ENCODE peak calls at places on chromosome X, in nine cellular contexts. A is cardiac muscle cell; Z is mammary epithelial cell; M is CD8-positive, alpha-beta T cell; H is cardiac fibroblast; D is tibial nerve; U is kidney epithelial cell; W is astrocyte of the spinal cord; T is AG09309. Q is an unnamed sample.

GRCh38 chrX:114363346-114363745 is 220.5 kb upstream of the HTR2C start:
- DNase-seq in D (no peak), M (no peak), U (no peak), W (no peak), H (no peak), A (no peak), Z (no peak), T (no peak), Q (no peak)

GRCh38 chrX:40374486-40374885 is 206.3 kb upstream of the ATP6AP2 start:
- DNase-seq in U (no peak), H (no peak), A (no peak), W (no peak), M (no peak), Z (no peak), T (no peak), D (no peak), Q (no peak)

GRCh38 chrX:52270453-52271116 is 85.9 kb downstream of the MAGED4 start:
- DNase-seq in D (no peak), U (no peak), W (no peak), A (no peak), H (no peak), M (no peak), Z (no peak), T (no peak), Q (no peak)

GRCh38 chrX:1242901-1243402 is 25.7 kb upstream of the CSF2RA start:
- DNase-seq in Z (peak; percentile 73), D (no peak), W (no peak), H (no peak), A (no peak), M (no peak), U (no peak), T (no peak), Q (peak; percentile 48)

GRCh38 chrX:32825009-32825408 is 386.3 kb downstream of the DMD start:
- DNase-seq in H (no peak), D (no peak), Z (no peak), W (no peak), T (no peak), U (no peak), A (no peak), M (no peak), Q (no peak)

GRCh38 chrX:34381241-34381640 is 249.1 kb upstream of the FAM47A start:
- DNase-seq in D (no peak), W (no peak), M (no peak), U (no peak), Z (no peak), T (no peak), A (peak; percentile 27), H (peak; percentile 16), Q (peak; percentile 3)

GRCh38 chrX:13009256-13009655 is 34.3 kb downstream of the TMSB4X start:
- DNase-seq in A (no peak), U (no peak), T (no peak), H (no peak), D (no peak), W (no peak), M (no peak), Z (peak; percentile 74), Q (peak; percentile 35)

GRCh38 chrX:153245288-153245731 is 66.2 kb downstream of the MAGEA1 start:
- DNase-seq in W (peak; percentile 12), A (no peak), H (peak; percentile 0), T (no peak), Z (no peak), U (no peak), M (no peak), D (no peak), Q (peak; percentile 43)

GRCh38 chrX:133265331-133265730 is 47.2 kb upstream of the TFDP3 start:
- DNase-seq in M (no peak), A (no peak), D (no peak), W (peak; percentile 15), U (no peak), H (no peak), Z (no peak), T (no peak), Q (no peak)

GRCh38 chrX:7146703-7147430 is 645 bp upstream of the STS start:
- DNase-seq in W (peak; percentile 16), M (no peak), D (peak; percentile 5), T (no peak), Z (no peak), U (no peak), A (peak; percentile 7), H (peak; percentile 20), Q (peak; percentile 11)

GRCh38 chrX:120560405-120560841 is 339 bp downstream of the CUL4B start:
- DNase-seq in D (peak; percentile 28), Z (peak; percentile 35), A (peak; percentile 50), H (no peak), T (peak; percentile 10), W (no peak), U (no peak), M (peak; percentile 38), Q (peak; percentile 21)

GRCh38 chrX:85309717-85310116 is 65.9 kb downstream of the ZNF711 start:
- DNase-seq in H (no peak), W (no peak), D (no peak), M (no peak), U (no peak), A (no peak), T (no peak), Z (no peak), Q (no peak)

DNA sequence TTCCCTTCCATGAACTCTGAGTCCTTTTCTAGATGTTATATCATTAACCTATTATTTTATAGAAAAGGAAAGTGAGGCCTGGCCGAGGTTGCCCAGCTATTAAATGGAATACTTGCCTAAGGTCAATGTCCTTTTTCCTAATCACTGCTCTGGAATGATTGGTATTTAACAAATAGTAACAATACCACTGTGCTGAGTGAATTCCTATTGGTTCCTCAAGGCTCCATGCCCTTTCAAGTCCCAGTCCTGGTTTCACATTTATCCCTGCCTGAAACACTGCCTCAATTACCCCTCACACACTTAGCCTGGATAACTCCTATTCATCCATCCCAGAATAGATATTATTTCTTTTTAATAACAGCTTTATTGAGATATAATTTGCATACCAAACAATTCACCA is 6.2 kb downstream of the TCEAL9 start:
- DNase-seq in T (no peak), M (no peak), Z (no peak), D (no peak), U (peak; percentile 23), W (no peak), A (peak; percentile 53), H (peak; percentile 62), Q (peak; percentile 20)
- H3K4me3 ChIP-seq in T (no peak overlapping the region), M (no peak overlapping the region), Z (no peak overlapping the region), D (no peak overlapping the region), U (no peak overlapping the region), W (no peak overlapping the region), A (no peak overlapping the region), H (no peak overlapping the region), Q (no peak overlapping the region)

GRCh38 chrX:109890910-109891502 is 111.9 kb upstream of the TMEM164 start:
- DNase-seq in Z (peak; percentile 34), D (peak; percentile 26), U (peak; percentile 0), M (peak; percentile 30), A (peak; percentile 74), H (peak; percentile 74), W (peak; percentile 61), T (peak; percentile 10), Q (peak; percentile 58)

GRCh38 chrX:109886122-109886761 is 116.7 kb upstream of the TMEM164 start:
- DNase-seq in H (peak; percentile 66), M (peak; percentile 20), A (peak; percentile 69), U (no peak), D (peak; percentile 16), Z (peak; percentile 28), W (peak; percentile 37), T (no peak), Q (peak; percentile 61)

GRCh38 chrX:109890300-109890699 is 112.6 kb upstream of the TMEM164 start:
- DNase-seq in M (no peak), H (no peak), A (no peak), D (no peak), Z (no peak), W (no peak), T (no peak), U (no peak), Q (no peak)

DNA sequence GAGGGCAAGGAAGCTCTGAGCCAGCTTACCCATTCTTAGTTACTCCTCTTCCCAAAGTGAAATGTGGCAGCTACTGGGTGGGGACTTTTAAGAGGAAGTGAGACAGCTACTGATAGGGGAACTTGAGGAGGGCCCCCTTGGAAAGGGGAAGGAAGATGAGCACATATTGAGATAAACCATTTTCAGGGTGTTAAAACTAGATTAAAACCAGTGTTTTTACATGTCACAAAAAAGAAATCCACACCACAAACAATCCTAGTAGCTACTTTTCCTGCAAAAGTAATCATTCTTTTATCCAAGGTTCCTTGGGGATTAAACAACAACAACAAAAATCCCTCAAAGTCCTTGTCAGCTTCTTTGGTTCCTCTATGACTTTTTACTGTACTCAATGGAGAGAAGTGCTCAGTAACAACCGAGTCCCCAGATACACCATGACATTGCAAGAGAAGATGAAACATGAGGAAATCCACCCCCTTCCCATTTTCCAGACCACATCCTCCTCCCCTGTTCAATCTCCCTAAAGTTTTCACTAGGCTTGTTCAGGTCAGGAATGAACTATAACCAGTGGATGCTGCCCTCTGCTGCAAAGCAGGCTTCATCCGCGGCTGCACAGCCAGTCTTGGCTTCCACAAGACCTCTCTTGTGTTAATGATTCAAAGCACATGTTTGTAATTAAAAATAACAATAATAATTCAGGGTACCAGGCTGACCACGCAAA is 113.5 kb upstream of the TMEM164 start:
- DNase-seq in D (no peak), U (no peak), M (no peak), W (peak; percentile 16), H (peak; percentile 49), T (no peak), Z (no peak), A (peak; percentile 54), Q (peak; percentile 19)
- TF ChIP-seq CTCF in D (no peak), U (no peak), M (no peak), W (peak; percentile 45), H (peak; percentile 36), T (peak; percentile 53), Z (no peak), A (peak; percentile 47), Q (peak; percentile 27)

GRCh38 chrX:46703980-46704379 is 54.9 kb downstream of the SLC9A7 start:
- DNase-seq in D (no peak), W (no peak), T (no peak), H (peak; percentile 12), A (peak; percentile 27), M (no peak), Z (no peak), U (no peak), Q (no peak)
- H3K4me3 ChIP-seq in D (no peak overlapping the region), W (no peak overlapping the region), T (no peak overlapping the region), H (no peak overlapping the region), A (no peak overlapping the region), M (no peak overlapping the region), Z (no peak overlapping the region), U (no peak overlapping the region), Q (no peak overlapping the region)

GRCh38 chrX:68983004-68983857 is 154.4 kb downstream of the EFNB1 start:
- DNase-seq in U (no peak), M (no peak), T (no peak), D (no peak), W (no peak), H (no peak), A (no peak), Z (no peak), Q (no peak)
- TF ChIP-seq CTCF in U (no peak), M (no peak), T (no peak), D (no peak), W (no peak), H (no peak), A (no peak), Z (no peak), Q (no peak)

DNA sequence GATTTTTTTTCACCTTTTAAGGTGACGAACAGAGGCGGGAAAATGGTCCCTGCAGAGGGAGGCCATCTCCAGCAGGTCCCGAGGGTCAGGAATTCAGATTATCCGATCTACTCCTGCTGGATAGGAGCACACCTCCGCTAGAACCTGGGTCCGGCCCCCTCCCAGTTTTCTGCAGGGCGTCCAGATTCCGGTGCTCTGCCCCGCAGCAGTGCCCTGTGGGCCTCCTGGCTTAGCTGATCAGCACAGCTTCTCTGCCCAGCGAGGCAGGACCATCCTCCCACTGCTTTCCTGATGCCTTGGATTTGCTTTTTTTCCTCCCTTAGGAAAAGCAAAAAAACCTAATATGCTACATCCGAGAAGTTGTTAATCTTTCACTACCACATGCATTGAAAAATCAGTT is 2.3 kb downstream of the TBL1X start:
- DNase-seq in Z (no peak), M (no peak), A (no peak), T (no peak), U (no peak), D (no peak), H (no peak), W (no peak), Q (no peak)
- H3K4me3 ChIP-seq in Z (no peak overlapping the region), M (peak overlapping the region; percentile 60), A (no peak overlapping the region), T (no peak overlapping the region), U (peak overlapping the region; percentile 26), D (no peak overlapping the region), H (no peak overlapping the region), W (peak overlapping the region; percentile 1), Q (no peak overlapping the region)

Q was measured in epithelial cell of esophagus.